ENCODE peak calls at places on chromosomes 1 and 21, in ten cellular contexts. H, N, K, F, A, Z, T, B, S and V are unnamed samples.

GRCh38 chr1:88697503-88697902 is 13.4 kb downstream of the PKN2 start:
- DNase-seq in F (no peak), B (no peak), K (no peak), T (no peak), Z (peak; percentile 24), N (no peak), S (no peak), A (no peak), H (no peak), V (no peak)

GRCh38 chr1:89126602-89127001 is 688 bp upstream of the GBP2 start:
- DNase-seq in H (no peak), B (no peak), Z (no peak), T (no peak), A (no peak), F (no peak), S (no peak), K (no peak), N (no peak), V (no peak)

GRCh38 chr1:237470712-237471310 is 419.9 kb downstream of the ZP4 start:
- DNase-seq in N (peak; percentile 12), Z (peak; percentile 65), K (no peak), H (peak; percentile 18), F (no peak), B (no peak), T (no peak), A (peak; percentile 27), S (no peak), V (no peak)

GRCh38 chr21:21614966-21615365 is 616.8 kb downstream of the NCAM2 start:
- DNase-seq in S (no peak), N (no peak), F (no peak), K (no peak), T (no peak), H (no peak), B (no peak), A (no peak), Z (no peak), V (no peak)

GRCh38 chr1:61043010-61043820 is 39.1 kb upstream of the NFIA start:
- DNase-seq in H (peak; percentile 38), N (peak; percentile 94), B (peak; percentile 60), S (peak; percentile 82), F (peak; percentile 85), Z (peak; percentile 86), T (peak; percentile 37), A (peak; percentile 94), K (peak; percentile 93), V (peak; percentile 86)

GRCh38 chr1:74496699-74497098 is 15.7 kb downstream of the LRRC53 start:
- DNase-seq in N (no peak), S (no peak), Z (no peak), H (no peak), K (no peak), T (no peak), F (no peak), B (no peak), A (no peak), V (no peak)

GRCh38 chr1:52402860-52403240 is 1.4 kb downstream of the ORC1 start:
- DNase-seq in K (no peak), T (no peak), N (no peak), F (no peak), B (no peak), H (no peak), Z (no peak), S (no peak), A (no peak), V (no peak)

GRCh38 chr1:181440510-181440909 is 42.8 kb upstream of the CACNA1E start:
- DNase-seq in T (no peak), B (no peak), N (no peak), K (no peak), S (no peak), Z (no peak), F (no peak), A (no peak), H (no peak), V (no peak)

GRCh38 chr1:1173061-1173792 is 453 bp upstream of the TTLL10 start:
- DNase-seq in H (no peak), K (no peak), Z (peak; percentile 38), T (no peak), S (no peak), F (no peak), N (no peak), B (no peak), A (no peak), V (no peak)

GRCh38 chr1:118147542-118147941 is 37.5 kb downstream of the SPAG17 start:
- DNase-seq in K (no peak), T (no peak), Z (no peak), A (no peak), F (peak; percentile 47), B (no peak), S (no peak), H (no peak), N (no peak), V (no peak)

GRCh38 chr1:5780324-5780716 is 211.9 kb downstream of the NPHP4 start:
- DNase-seq in A (no peak), Z (no peak), B (no peak), N (no peak), K (no peak), T (no peak), F (no peak), S (no peak), H (no peak), V (no peak)